ENCODE peak calls at places on chromosomes 7 and 10, in five cellular contexts. One of them, this sample, is unnamed. For H3K9me3, the result is how much of the 10 kb centered on the place peaks cover.

GRCh38 chr7:129458171-129458570 is 23.9 kb downstream of the STRIP2 start:
- DNase-seq in BE2C: no peak
- DNase-seq in heart left ventricle: no peak
- DNase-seq in Peyer's patch: no peak
- DNase-seq in CD8-positive, alpha-beta memory T cell: no peak
- DNase-seq in this sample: no peak

GRCh38 chr7:85456254-85456653 is 269.4 kb upstream of the SEMA3D start:
- DNase-seq in BE2C: no peak
- DNase-seq in heart left ventricle: no peak
- DNase-seq in Peyer's patch: no peak
- DNase-seq in CD8-positive, alpha-beta memory T cell: no peak
- DNase-seq in this sample: no peak

GRCh38 chr7:99331002-99331401 is 5.3 kb downstream of the ARPC1A start:
- DNase-seq in BE2C: no peak
- DNase-seq in heart left ventricle: no peak
- DNase-seq in Peyer's patch: no peak
- DNase-seq in CD8-positive, alpha-beta memory T cell: no peak
- DNase-seq in this sample: no peak

GRCh38 chr7:129188372-129188891 is at the start of gene SMO:
- DNase-seq in BE2C: peak
- DNase-seq in heart left ventricle: peak
- DNase-seq in Peyer's patch: peak
- DNase-seq in CD8-positive, alpha-beta memory T cell: no peak
- DNase-seq in this sample: peak

GRCh38 chr7:135923700-135924261 is 53.4 kb downstream of the MTPN start:
- DNase-seq in BE2C: no peak
- DNase-seq in heart left ventricle: no peak
- DNase-seq in Peyer's patch: no peak
- DNase-seq in CD8-positive, alpha-beta memory T cell: no peak
- DNase-seq in this sample: peak

GRCh38 chr7:22920664-22921063 is 93.3 kb downstream of the HYCC1 start:
- DNase-seq in BE2C: no peak
- DNase-seq in heart left ventricle: no peak
- DNase-seq in Peyer's patch: no peak
- DNase-seq in CD8-positive, alpha-beta memory T cell: no peak
- DNase-seq in this sample: no peak

GRCh38 chr7:47500103-47500563 is 81.8 kb downstream of the TNS3 start:
- DNase-seq in BE2C: no peak
- DNase-seq in heart left ventricle: no peak
- DNase-seq in Peyer's patch: peak
- DNase-seq in CD8-positive, alpha-beta memory T cell: no peak
- DNase-seq in this sample: no peak

GRCh38 chr10:62459072-62459471 is 84.9 kb downstream of the ZNF365 start:
- DNase-seq in BE2C: no peak
- DNase-seq in heart left ventricle: no peak
- DNase-seq in Peyer's patch: no peak
- DNase-seq in CD8-positive, alpha-beta memory T cell: no peak
- DNase-seq in this sample: no peak

GRCh38 chr7:155804897-155805825 is 7.1 kb downstream of the SHH start:
- DNase-seq in BE2C: peak
- DNase-seq in heart left ventricle: peak
- DNase-seq in Peyer's patch: peak
- DNase-seq in CD8-positive, alpha-beta memory T cell: no peak
- DNase-seq in this sample: peak

GRCh38 chr10:9262770-9263169 is 1208.3 kb downstream of the GATA3 start:
- DNase-seq in BE2C: no peak
- DNase-seq in heart left ventricle: no peak
- DNase-seq in Peyer's patch: no peak
- DNase-seq in CD8-positive, alpha-beta memory T cell: no peak
- DNase-seq in this sample: no peak
- H3K9me3 ChIP-seq in BE2C: under half
- H3K9me3 ChIP-seq in heart left ventricle: under half
- H3K9me3 ChIP-seq in Peyer's patch: under half
- H3K9me3 ChIP-seq in CD8-positive, alpha-beta memory T cell: under half
- H3K9me3 ChIP-seq in this sample: under half

GRCh38 chr10:37442882-37443281 is 317.5 kb downstream of the ANKRD30A start:
- DNase-seq in BE2C: no peak
- DNase-seq in heart left ventricle: no peak
- DNase-seq in Peyer's patch: no peak
- DNase-seq in CD8-positive, alpha-beta memory T cell: no peak
- DNase-seq in this sample: no peak
- H3K9me3 ChIP-seq in BE2C: under half
- H3K9me3 ChIP-seq in heart left ventricle: under half
- H3K9me3 ChIP-seq in Peyer's patch: under half
- H3K9me3 ChIP-seq in CD8-positive, alpha-beta memory T cell: under half
- H3K9me3 ChIP-seq in this sample: half or more

GRCh38 chr10:82041018-82041417 is 166.0 kb downstream of the NRG3 start:
- DNase-seq in BE2C: no peak
- DNase-seq in heart left ventricle: no peak
- DNase-seq in Peyer's patch: no peak
- DNase-seq in CD8-positive, alpha-beta memory T cell: no peak
- DNase-seq in this sample: peak
- H3K9me3 ChIP-seq in BE2C: under half
- H3K9me3 ChIP-seq in heart left ventricle: under half
- H3K9me3 ChIP-seq in Peyer's patch: under half
- H3K9me3 ChIP-seq in CD8-positive, alpha-beta memory T cell: under half
- H3K9me3 ChIP-seq in this sample: under half

GRCh38 chr10:131779661-131780394 is 121.0 kb upstream of the PPP2R2D start:
- DNase-seq in BE2C: no peak
- DNase-seq in heart left ventricle: no peak
- DNase-seq in Peyer's patch: no peak
- DNase-seq in CD8-positive, alpha-beta memory T cell: no peak
- DNase-seq in this sample: peak
- H3K9me3 ChIP-seq in BE2C: under half
- H3K9me3 ChIP-seq in heart left ventricle: under half
- H3K9me3 ChIP-seq in Peyer's patch: under half
- H3K9me3 ChIP-seq in CD8-positive, alpha-beta memory T cell: under half
- H3K9me3 ChIP-seq in this sample: under half